ENCODE peak calls at places on chromosomes 2 and 18, in ten cellular contexts. One of them, this sample, is unnamed.

GRCh38 chr2:198214108-198214736 is 409.8 kb downstream of the PLCL1 start:
- DNase-seq in GM23338: no peak
- DNase-seq in AG04450: no peak
- DNase-seq in CD8-positive, alpha-beta T cell: no peak
- DNase-seq in adrenal gland: no peak
- DNase-seq in sigmoid colon: no peak
- DNase-seq in gastrocnemius medialis: no peak
- DNase-seq in right atrium auricular region: no peak
- DNase-seq in IMR-90: no peak
- DNase-seq in BJ: no peak
- DNase-seq in this sample: peak; percentile 34

GRCh38 chr2:190181066-190181681 is 118.6 kb upstream of the MSTN start:
- DNase-seq in GM23338: no peak
- DNase-seq in AG04450: no peak
- DNase-seq in CD8-positive, alpha-beta T cell: no peak
- DNase-seq in adrenal gland: no peak
- DNase-seq in sigmoid colon: no peak
- DNase-seq in gastrocnemius medialis: no peak
- DNase-seq in right atrium auricular region: peak; percentile 62
- DNase-seq in IMR-90: peak; percentile 2
- DNase-seq in BJ: no peak
- DNase-seq in this sample: no peak

GRCh38 chr2:100655446-100655845 is 92.7 kb downstream of the PDCL3 start:
- DNase-seq in GM23338: no peak
- DNase-seq in AG04450: no peak
- DNase-seq in CD8-positive, alpha-beta T cell: no peak
- DNase-seq in adrenal gland: no peak
- DNase-seq in sigmoid colon: no peak
- DNase-seq in gastrocnemius medialis: no peak
- DNase-seq in right atrium auricular region: no peak
- DNase-seq in IMR-90: no peak
- DNase-seq in BJ: no peak
- DNase-seq in this sample: no peak

GRCh38 chr2:191552036-191552435 is 125.9 kb upstream of the NABP1 start:
- DNase-seq in GM23338: no peak
- DNase-seq in AG04450: no peak
- DNase-seq in CD8-positive, alpha-beta T cell: no peak
- DNase-seq in adrenal gland: no peak
- DNase-seq in sigmoid colon: no peak
- DNase-seq in gastrocnemius medialis: no peak
- DNase-seq in right atrium auricular region: no peak
- DNase-seq in IMR-90: no peak
- DNase-seq in BJ: no peak
- DNase-seq in this sample: no peak

GRCh38 chr2:29606105-29606871 is 315.1 kb downstream of the ALK start:
- DNase-seq in GM23338: no peak
- DNase-seq in AG04450: peak; percentile 68
- DNase-seq in CD8-positive, alpha-beta T cell: no peak
- DNase-seq in adrenal gland: no peak
- DNase-seq in sigmoid colon: no peak
- DNase-seq in gastrocnemius medialis: no peak
- DNase-seq in right atrium auricular region: no peak
- DNase-seq in IMR-90: peak; percentile 94
- DNase-seq in BJ: peak; percentile 62
- DNase-seq in this sample: peak; percentile 60

GRCh38 chr2:68569604-68570003 is 73.8 kb upstream of the PROKR1 start:
- DNase-seq in GM23338: no peak
- DNase-seq in AG04450: no peak
- DNase-seq in CD8-positive, alpha-beta T cell: no peak
- DNase-seq in adrenal gland: no peak
- DNase-seq in sigmoid colon: no peak
- DNase-seq in gastrocnemius medialis: no peak
- DNase-seq in right atrium auricular region: no peak
- DNase-seq in IMR-90: peak; percentile 78
- DNase-seq in BJ: no peak
- DNase-seq in this sample: no peak

GRCh38 chr18:56052202-56052601 is 464.2 kb upstream of the TCF4 start:
- DNase-seq in GM23338: no peak
- DNase-seq in AG04450: no peak
- DNase-seq in CD8-positive, alpha-beta T cell: no peak
- DNase-seq in adrenal gland: no peak
- DNase-seq in sigmoid colon: no peak
- DNase-seq in gastrocnemius medialis: no peak
- DNase-seq in right atrium auricular region: no peak
- DNase-seq in IMR-90: no peak
- DNase-seq in BJ: no peak
- DNase-seq in this sample: no peak

GRCh38 chr18:57846258-57846657 is 43.1 kb upstream of the ATP8B1 start:
- DNase-seq in GM23338: no peak
- DNase-seq in AG04450: peak; percentile 11
- DNase-seq in CD8-positive, alpha-beta T cell: no peak
- DNase-seq in adrenal gland: peak; percentile 71
- DNase-seq in sigmoid colon: no peak
- DNase-seq in gastrocnemius medialis: no peak
- DNase-seq in right atrium auricular region: no peak
- DNase-seq in IMR-90: peak; percentile 88
- DNase-seq in BJ: peak; percentile 39
- DNase-seq in this sample: peak; percentile 33

GRCh38 chr2:12987246-12987645 is 270.5 kb downstream of the TRIB2 start:
- DNase-seq in GM23338: no peak
- DNase-seq in AG04450: no peak
- DNase-seq in CD8-positive, alpha-beta T cell: no peak
- DNase-seq in adrenal gland: no peak
- DNase-seq in sigmoid colon: no peak
- DNase-seq in gastrocnemius medialis: no peak
- DNase-seq in right atrium auricular region: no peak
- DNase-seq in IMR-90: no peak
- DNase-seq in BJ: no peak
- DNase-seq in this sample: no peak

GRCh38 chr2:109724533-109725460 is 69.3 kb upstream of the RGPD5 start:
- DNase-seq in GM23338: no peak
- DNase-seq in AG04450: no peak
- DNase-seq in CD8-positive, alpha-beta T cell: peak; percentile 29
- DNase-seq in adrenal gland: peak; percentile 20
- DNase-seq in sigmoid colon: no peak
- DNase-seq in gastrocnemius medialis: no peak
- DNase-seq in right atrium auricular region: peak; percentile 48
- DNase-seq in IMR-90: no peak
- DNase-seq in BJ: no peak
- DNase-seq in this sample: no peak

GRCh38 chr2:15939556-15939853 is 845 bp upstream of the MYCN start:
- DNase-seq in GM23338: no peak
- DNase-seq in AG04450: no peak
- DNase-seq in CD8-positive, alpha-beta T cell: no peak
- DNase-seq in adrenal gland: peak; percentile 82
- DNase-seq in sigmoid colon: peak; percentile 75
- DNase-seq in gastrocnemius medialis: no peak
- DNase-seq in right atrium auricular region: no peak
- DNase-seq in IMR-90: no peak
- DNase-seq in BJ: no peak
- DNase-seq in this sample: no peak

GRCh38 chr18:67417864-67418523 is 98.5 kb downstream of the DSEL start:
- DNase-seq in GM23338: no peak
- DNase-seq in AG04450: no peak
- DNase-seq in CD8-positive, alpha-beta T cell: no peak
- DNase-seq in adrenal gland: peak; percentile 59
- DNase-seq in sigmoid colon: no peak
- DNase-seq in gastrocnemius medialis: no peak
- DNase-seq in right atrium auricular region: no peak
- DNase-seq in IMR-90: peak; percentile 57
- DNase-seq in BJ: no peak
- DNase-seq in this sample: no peak

GRCh38 chr18:58183226-58183625 is 139.2 kb downstream of the NEDD4L start:
- DNase-seq in GM23338: no peak
- DNase-seq in AG04450: no peak
- DNase-seq in CD8-positive, alpha-beta T cell: no peak
- DNase-seq in adrenal gland: peak; percentile 37
- DNase-seq in sigmoid colon: no peak
- DNase-seq in gastrocnemius medialis: no peak
- DNase-seq in right atrium auricular region: no peak
- DNase-seq in IMR-90: no peak
- DNase-seq in BJ: no peak
- DNase-seq in this sample: no peak

GRCh38 chr2:230717595-230717994 is 5.0 kb downstream of the CAB39 start:
- DNase-seq in GM23338: peak; percentile 62
- DNase-seq in AG04450: no peak
- DNase-seq in CD8-positive, alpha-beta T cell: no peak
- DNase-seq in adrenal gland: no peak
- DNase-seq in sigmoid colon: no peak
- DNase-seq in gastrocnemius medialis: no peak
- DNase-seq in right atrium auricular region: no peak
- DNase-seq in IMR-90: no peak
- DNase-seq in BJ: no peak
- DNase-seq in this sample: no peak

DNA sequence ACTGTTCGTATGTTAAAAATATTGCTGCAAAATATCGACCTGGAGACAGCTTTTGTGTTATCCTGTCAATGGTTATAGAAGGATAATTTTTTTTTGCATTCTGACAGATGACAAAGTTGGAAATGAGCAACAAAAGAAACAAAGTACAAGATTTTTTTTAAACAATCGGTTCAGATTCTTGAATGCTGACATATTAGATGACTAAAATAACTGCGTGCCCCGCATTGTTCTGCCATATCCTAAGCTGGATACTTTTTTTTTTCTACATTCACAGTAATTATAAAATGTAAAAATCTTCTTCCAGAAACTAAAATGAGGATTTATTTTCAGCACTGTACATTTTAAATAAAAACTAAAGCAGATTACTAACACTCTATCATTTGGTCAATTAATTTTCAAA is 67.1 kb downstream of the ABCG8 start:
- DNase-seq in GM23338: no peak
- DNase-seq in AG04450: no peak
- DNase-seq in CD8-positive, alpha-beta T cell: no peak
- DNase-seq in adrenal gland: no peak
- DNase-seq in sigmoid colon: no peak
- DNase-seq in gastrocnemius medialis: no peak
- DNase-seq in right atrium auricular region: no peak
- DNase-seq in IMR-90: no peak
- DNase-seq in BJ: no peak
- DNase-seq in this sample: no peak
- H3K4me3 ChIP-seq in GM23338: no peak overlapping the region
- H3K4me3 ChIP-seq in AG04450: no peak overlapping the region
- H3K4me3 ChIP-seq in CD8-positive, alpha-beta T cell: no peak overlapping the region
- H3K4me3 ChIP-seq in adrenal gland: no peak overlapping the region
- H3K4me3 ChIP-seq in sigmoid colon: no peak overlapping the region
- H3K4me3 ChIP-seq in gastrocnemius medialis: no peak overlapping the region
- H3K4me3 ChIP-seq in right atrium auricular region: no peak overlapping the region
- H3K4me3 ChIP-seq in IMR-90: no peak overlapping the region
- H3K4me3 ChIP-seq in BJ: no peak overlapping the region
- H3K4me3 ChIP-seq in this sample: no peak overlapping the region

GRCh38 chr2:43060435-43061016 is 165.9 kb downstream of the ZFP36L2 start:
- DNase-seq in GM23338: no peak
- DNase-seq in AG04450: no peak
- DNase-seq in CD8-positive, alpha-beta T cell: no peak
- DNase-seq in adrenal gland: no peak
- DNase-seq in sigmoid colon: peak; percentile 46
- DNase-seq in gastrocnemius medialis: no peak
- DNase-seq in right atrium auricular region: no peak
- DNase-seq in IMR-90: no peak
- DNase-seq in BJ: no peak
- DNase-seq in this sample: no peak

GRCh38 chr2:43058761-43059160 is 167.6 kb downstream of the ZFP36L2 start:
- DNase-seq in GM23338: no peak
- DNase-seq in AG04450: no peak
- DNase-seq in CD8-positive, alpha-beta T cell: no peak
- DNase-seq in adrenal gland: no peak
- DNase-seq in sigmoid colon: peak; percentile 62
- DNase-seq in gastrocnemius medialis: no peak
- DNase-seq in right atrium auricular region: no peak
- DNase-seq in IMR-90: no peak
- DNase-seq in BJ: no peak
- DNase-seq in this sample: no peak

GRCh38 chr2:43065036-43065435 is 161.4 kb downstream of the ZFP36L2 start:
- DNase-seq in GM23338: no peak
- DNase-seq in AG04450: no peak
- DNase-seq in CD8-positive, alpha-beta T cell: no peak
- DNase-seq in adrenal gland: no peak
- DNase-seq in sigmoid colon: peak; percentile 22
- DNase-seq in gastrocnemius medialis: no peak
- DNase-seq in right atrium auricular region: no peak
- DNase-seq in IMR-90: no peak
- DNase-seq in BJ: no peak
- DNase-seq in this sample: no peak

GRCh38 chr2:43059183-43059897 is 167.1 kb downstream of the ZFP36L2 start:
- DNase-seq in GM23338: no peak
- DNase-seq in AG04450: peak; percentile 89
- DNase-seq in CD8-positive, alpha-beta T cell: peak; percentile 70
- DNase-seq in adrenal gland: peak; percentile 93
- DNase-seq in sigmoid colon: peak; percentile 93
- DNase-seq in gastrocnemius medialis: peak; percentile 52
- DNase-seq in right atrium auricular region: peak; percentile 80
- DNase-seq in IMR-90: peak; percentile 98
- DNase-seq in BJ: peak; percentile 95
- DNase-seq in this sample: peak; percentile 82

GRCh38 chr2:43062058-43062457 is 164.3 kb downstream of the ZFP36L2 start:
- DNase-seq in GM23338: no peak
- DNase-seq in AG04450: no peak
- DNase-seq in CD8-positive, alpha-beta T cell: no peak
- DNase-seq in adrenal gland: no peak
- DNase-seq in sigmoid colon: no peak
- DNase-seq in gastrocnemius medialis: no peak
- DNase-seq in right atrium auricular region: no peak
- DNase-seq in IMR-90: no peak
- DNase-seq in BJ: no peak
- DNase-seq in this sample: no peak
- H3K4me3 ChIP-seq in GM23338: no peak overlapping the region
- H3K4me3 ChIP-seq in AG04450: no peak overlapping the region
- H3K4me3 ChIP-seq in CD8-positive, alpha-beta T cell: no peak overlapping the region
- H3K4me3 ChIP-seq in adrenal gland: no peak overlapping the region
- H3K4me3 ChIP-seq in sigmoid colon: no peak overlapping the region
- H3K4me3 ChIP-seq in gastrocnemius medialis: no peak overlapping the region
- H3K4me3 ChIP-seq in right atrium auricular region: no peak overlapping the region
- H3K4me3 ChIP-seq in IMR-90: no peak overlapping the region
- H3K4me3 ChIP-seq in BJ: no peak overlapping the region
- H3K4me3 ChIP-seq in this sample: no peak overlapping the region

GRCh38 chr2:121688820-121689219 is 39.6 kb upstream of the CLASP1 start:
- DNase-seq in GM23338: no peak
- DNase-seq in AG04450: no peak
- DNase-seq in CD8-positive, alpha-beta T cell: no peak
- DNase-seq in adrenal gland: no peak
- DNase-seq in sigmoid colon: peak; percentile 17
- DNase-seq in gastrocnemius medialis: no peak
- DNase-seq in right atrium auricular region: no peak
- DNase-seq in IMR-90: no peak
- DNase-seq in BJ: no peak
- DNase-seq in this sample: no peak
- H3K4me3 ChIP-seq in GM23338: no peak overlapping the region
- H3K4me3 ChIP-seq in AG04450: no peak overlapping the region
- H3K4me3 ChIP-seq in CD8-positive, alpha-beta T cell: no peak overlapping the region
- H3K4me3 ChIP-seq in adrenal gland: no peak overlapping the region
- H3K4me3 ChIP-seq in sigmoid colon: no peak overlapping the region
- H3K4me3 ChIP-seq in gastrocnemius medialis: no peak overlapping the region
- H3K4me3 ChIP-seq in right atrium auricular region: no peak overlapping the region
- H3K4me3 ChIP-seq in IMR-90: no peak overlapping the region
- H3K4me3 ChIP-seq in BJ: no peak overlapping the region
- H3K4me3 ChIP-seq in this sample: no peak overlapping the region

DNA sequence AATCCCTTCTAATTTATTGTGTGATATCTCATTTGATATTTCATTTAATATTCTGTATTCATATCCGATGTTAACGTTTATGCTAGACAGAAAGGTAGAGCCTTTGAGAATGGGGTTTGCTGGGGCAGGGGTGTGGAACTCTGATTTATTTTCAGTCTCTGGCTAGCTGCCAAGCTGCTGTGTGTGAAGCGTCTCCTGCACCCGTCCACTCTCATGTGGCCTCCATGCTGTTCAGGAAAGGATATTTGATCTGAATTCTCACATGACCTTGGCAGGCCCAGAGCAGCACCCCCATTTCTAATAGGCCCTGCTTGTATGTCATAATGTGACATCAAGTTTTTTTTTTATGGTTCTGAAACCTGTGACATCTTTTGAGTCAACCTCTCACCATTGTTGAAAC is 1.6 kb downstream of the IL1R1 start:
- DNase-seq in GM23338: no peak
- DNase-seq in AG04450: no peak
- DNase-seq in CD8-positive, alpha-beta T cell: no peak
- DNase-seq in adrenal gland: peak; percentile 71
- DNase-seq in sigmoid colon: no peak
- DNase-seq in gastrocnemius medialis: no peak
- DNase-seq in right atrium auricular region: no peak
- DNase-seq in IMR-90: no peak
- DNase-seq in BJ: no peak
- DNase-seq in this sample: no peak
- H3K4me3 ChIP-seq in GM23338: no peak overlapping the region
- H3K4me3 ChIP-seq in AG04450: peak overlapping the region; percentile 88
- H3K4me3 ChIP-seq in CD8-positive, alpha-beta T cell: no peak overlapping the region
- H3K4me3 ChIP-seq in adrenal gland: no peak overlapping the region
- H3K4me3 ChIP-seq in sigmoid colon: no peak overlapping the region
- H3K4me3 ChIP-seq in gastrocnemius medialis: peak overlapping the region; percentile 75
- H3K4me3 ChIP-seq in right atrium auricular region: peak overlapping the region; percentile 70
- H3K4me3 ChIP-seq in IMR-90: peak overlapping the region; percentile 89
- H3K4me3 ChIP-seq in BJ: peak overlapping the region; percentile 61
- H3K4me3 ChIP-seq in this sample: peak overlapping the region; percentile 60

This sample was measured in AG09309.